ENCODE peak calls at places on chromosomes 4 and X, in four cellular contexts. P is ovary; L is upper lobe of left lung; J is CD8-positive, alpha-beta T cell. U is an unnamed sample.
A peak's percentile ranks its signal among the peaks of the same experiment; 100 is the strongest.

GRCh38 chr4:152522754-152523153 is 13.1 kb downstream of the FBXW7 start:
- DNase-seq in P (no peak), J (no peak), L (no peak), U (no peak)

GRCh38 chrX:119690921-119691716 is 1.8 kb downstream of the SEPTIN6 start:
- DNase-seq in L (no peak), P (no peak), J (peak; percentile 67), U (no peak)

GRCh38 chrX:129998006-129998405 is 15.6 kb downstream of the BCORL1 start:
- DNase-seq in P (no peak), L (no peak), J (no peak), U (no peak)

GRCh38 chr4:81600511-81601269 is 129.0 kb upstream of the RASGEF1B start:
- DNase-seq in L (peak; percentile 32), P (peak; percentile 15), J (no peak), U (no peak)

GRCh38 chr4:88158038-88158359 is 440 bp downstream of the ABCG2 start:
- DNase-seq in J (no peak), P (no peak), L (no peak), U (no peak)

GRCh38 chr4:119725688-119726330 is 97.2 kb upstream of the PDE5A start:
- DNase-seq in L (no peak), P (no peak), J (no peak), U (no peak)

GRCh38 chr4:7172508-7172907 is 19.8 kb upstream of the SORCS2 start:
- DNase-seq in L (no peak), P (no peak), J (no peak), U (peak; percentile 57)

GRCh38 chr4:156374069-156374468 is 420.4 kb upstream of the CTSO start:
- DNase-seq in L (no peak), P (no peak), J (no peak), U (no peak)

GRCh38 chr4:3062466-3062865 is 11.9 kb downstream of the HTT-AS start:
- DNase-seq in L (no peak), J (no peak), P (no peak), U (no peak)

GRCh38 chr4:127641524-127641923 is 8.8 kb downstream of the INTU start:
- DNase-seq in P (no peak), J (no peak), L (no peak), U (no peak)

GRCh38 chrX:47311857-47312774 is 58.3 kb upstream of the ZNF157 start:
- DNase-seq in J (peak; percentile 41), L (peak; percentile 59), P (peak; percentile 25), U (no peak)

GRCh38 chrX:8049827-8050226 is 121.2 kb downstream of the VCX2 start:
- DNase-seq in J (no peak), L (no peak), P (no peak), U (no peak)

GRCh38 chrX:57367649-57368048 is 81.1 kb downstream of the FAAH2 start:
- DNase-seq in J (no peak), P (no peak), L (no peak), U (no peak)

GRCh38 chrX:152926279-152926678 is 28.4 kb downstream of the ZNF185 start:
- DNase-seq in P (peak; percentile 16), J (peak; percentile 37), L (no peak), U (no peak)

DNA sequence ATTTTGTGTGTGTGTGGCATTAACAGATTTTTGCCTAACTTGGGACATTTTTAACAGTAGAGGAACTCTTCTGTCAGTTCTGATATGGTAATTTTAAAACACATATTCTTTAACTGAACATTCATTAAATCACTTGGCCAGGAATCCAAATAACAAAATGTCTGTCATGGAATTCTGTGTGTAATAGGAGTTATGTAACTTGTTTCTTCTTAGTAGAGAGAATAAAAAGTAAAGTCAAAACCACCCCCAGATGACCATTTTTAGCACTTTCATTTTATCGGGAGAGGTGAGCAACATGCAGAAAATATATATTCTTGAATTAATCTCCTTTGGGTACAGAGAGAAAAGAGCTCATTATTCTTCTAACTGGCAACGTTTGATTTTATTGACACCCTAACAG is 1740.3 kb downstream of the STIM2 start:
- DNase-seq in J (no peak), L (no peak), P (no peak), U (no peak)
- TF ChIP-seq CTCF in J (no peak), L (no peak), P (no peak), U (no peak)

DNA sequence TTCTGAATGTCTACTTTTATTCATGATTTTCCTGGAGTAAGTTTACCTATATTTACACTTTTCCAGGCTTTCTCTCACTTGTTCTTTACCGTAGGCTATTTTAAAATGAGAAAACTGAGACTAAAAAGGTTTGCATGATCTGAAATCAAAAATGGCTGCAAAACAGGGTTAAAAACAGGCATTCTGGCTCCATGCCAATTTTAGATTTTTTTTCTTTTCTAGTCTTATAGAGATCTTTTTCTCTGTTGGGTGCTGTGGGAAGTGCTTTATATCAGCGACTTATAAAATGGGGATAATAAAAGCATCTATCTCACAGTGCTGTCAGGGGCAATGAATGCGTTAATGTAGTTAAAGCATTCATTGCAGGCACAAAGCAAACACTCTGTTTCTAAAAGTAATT is 294.8 kb downstream of the PACRGL start:
- DNase-seq in J (no peak), L (no peak), P (no peak), U (no peak)
- H3K27ac ChIP-seq in J (no peak overlapping the region), L (no peak overlapping the region), P (no peak overlapping the region), U (no peak overlapping the region)

GRCh38 chr4:924107-925096 is 7.7 kb downstream of the GAK start:
- DNase-seq in P (no peak), L (peak; percentile 22), J (peak; percentile 27), U (peak; percentile 57)

GRCh38 chr4:925171-925570 is 6.9 kb downstream of the GAK start:
- DNase-seq in J (no peak), P (no peak), L (peak; percentile 12), U (peak; percentile 26)

GRCh38 chr4:929096-929765 is 2.9 kb downstream of the GAK start:
- DNase-seq in J (no peak), L (no peak), P (no peak), U (no peak)

GRCh38 chr4:925771-926500 is 6.2 kb downstream of the GAK start:
- DNase-seq in J (no peak), L (peak; percentile 11), P (no peak), U (peak; percentile 41)

GRCh38 chr4:926538-926937 is 5.6 kb downstream of the GAK start:
- DNase-seq in L (peak; percentile 20), J (no peak), P (no peak), U (no peak)
- TF ChIP-seq CTCF in L (peak; percentile 28), J (no peak), P (no peak), U (no peak)

GRCh38 chr4:38106886-38107514 is 146.8 kb downstream of the PTTG2 start:
- DNase-seq in J (no peak), P (peak; percentile 37), L (no peak), U (no peak)

GRCh38 chr4:38111717-38112116 is 151.5 kb downstream of the PTTG2 start:
- DNase-seq in P (no peak), L (no peak), J (no peak), U (no peak)

GRCh38 chr4:38111024-38111423 is 150.8 kb downstream of the PTTG2 start:
- DNase-seq in L (no peak), J (no peak), P (no peak), U (no peak)

GRCh38 chr4:38109370-38109769 is 149.2 kb downstream of the PTTG2 start:
- DNase-seq in P (no peak), L (no peak), J (no peak), U (no peak)

DNA sequence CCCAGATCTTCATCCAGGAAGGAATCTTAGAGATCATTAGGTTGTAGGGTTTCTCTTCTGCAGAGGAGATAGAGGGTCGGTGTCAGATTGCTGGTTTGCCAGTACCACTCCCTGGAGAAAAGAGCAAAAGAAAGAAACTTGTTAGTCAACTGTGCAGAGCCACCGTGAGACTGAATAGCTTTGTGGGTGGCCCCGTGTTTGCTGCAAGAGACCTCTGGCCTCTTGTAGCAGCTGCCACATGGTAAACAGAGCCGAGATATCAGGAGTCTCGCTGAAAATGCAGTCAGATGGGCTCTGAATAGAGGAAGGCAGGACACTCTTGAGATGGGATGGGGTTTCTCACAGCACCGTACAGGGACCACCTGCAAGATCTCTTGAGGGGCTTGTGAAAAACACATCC is 149.7 kb downstream of the PTTG2 start:
- DNase-seq in J (no peak), P (no peak), L (no peak), U (no peak)
- H3K27ac ChIP-seq in J (no peak overlapping the region), P (no peak overlapping the region), L (no peak overlapping the region), U (no peak overlapping the region)

DNA sequence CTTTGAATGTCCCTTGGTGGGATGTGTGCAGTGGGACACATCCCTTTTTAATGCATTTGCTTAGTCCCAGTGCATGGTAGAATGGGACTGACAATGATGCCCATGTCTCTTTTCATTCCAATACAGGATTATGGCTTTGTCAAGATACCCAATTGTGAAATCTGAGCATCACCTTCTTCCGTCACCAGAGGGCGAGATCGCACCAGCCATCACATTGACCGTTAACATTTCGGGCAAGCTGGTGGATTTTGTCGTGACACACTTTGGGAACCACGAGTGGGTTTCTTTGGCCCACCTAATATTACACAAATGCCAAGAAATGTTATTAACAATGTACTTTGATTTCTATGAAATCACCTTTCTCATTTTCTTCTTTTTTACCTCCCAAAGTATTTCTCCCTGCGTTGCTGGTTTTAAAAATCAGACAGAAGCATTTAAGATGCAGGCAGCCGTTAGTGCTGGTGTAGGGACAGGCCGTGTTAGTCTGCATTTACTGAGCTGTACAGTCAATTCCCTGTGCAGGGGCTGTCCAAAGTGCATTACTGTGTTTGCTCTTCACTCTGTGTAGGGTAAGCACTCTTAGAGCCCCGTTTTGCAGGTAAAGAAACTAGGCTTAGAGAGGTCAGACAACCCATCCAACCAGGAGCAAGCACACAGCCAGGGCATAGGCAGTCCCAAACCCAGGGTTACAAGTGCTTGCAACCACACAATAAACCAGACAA is 46.5 kb downstream of the CWH43 start:
- DNase-seq in L (no peak), J (no peak), P (no peak), U (no peak)
- TF ChIP-seq CTCF in L (no peak), J (no peak), P (no peak), U (no peak)

GRCh38 chr4:21652508-21653108 is 296.0 kb downstream of the KCNIP4 start:
- DNase-seq in J (no peak), L (no peak), P (no peak), U (no peak)
- H3K27ac ChIP-seq in J (no peak overlapping the region), L (no peak overlapping the region), P (no peak overlapping the region), U (no peak overlapping the region)

DNA sequence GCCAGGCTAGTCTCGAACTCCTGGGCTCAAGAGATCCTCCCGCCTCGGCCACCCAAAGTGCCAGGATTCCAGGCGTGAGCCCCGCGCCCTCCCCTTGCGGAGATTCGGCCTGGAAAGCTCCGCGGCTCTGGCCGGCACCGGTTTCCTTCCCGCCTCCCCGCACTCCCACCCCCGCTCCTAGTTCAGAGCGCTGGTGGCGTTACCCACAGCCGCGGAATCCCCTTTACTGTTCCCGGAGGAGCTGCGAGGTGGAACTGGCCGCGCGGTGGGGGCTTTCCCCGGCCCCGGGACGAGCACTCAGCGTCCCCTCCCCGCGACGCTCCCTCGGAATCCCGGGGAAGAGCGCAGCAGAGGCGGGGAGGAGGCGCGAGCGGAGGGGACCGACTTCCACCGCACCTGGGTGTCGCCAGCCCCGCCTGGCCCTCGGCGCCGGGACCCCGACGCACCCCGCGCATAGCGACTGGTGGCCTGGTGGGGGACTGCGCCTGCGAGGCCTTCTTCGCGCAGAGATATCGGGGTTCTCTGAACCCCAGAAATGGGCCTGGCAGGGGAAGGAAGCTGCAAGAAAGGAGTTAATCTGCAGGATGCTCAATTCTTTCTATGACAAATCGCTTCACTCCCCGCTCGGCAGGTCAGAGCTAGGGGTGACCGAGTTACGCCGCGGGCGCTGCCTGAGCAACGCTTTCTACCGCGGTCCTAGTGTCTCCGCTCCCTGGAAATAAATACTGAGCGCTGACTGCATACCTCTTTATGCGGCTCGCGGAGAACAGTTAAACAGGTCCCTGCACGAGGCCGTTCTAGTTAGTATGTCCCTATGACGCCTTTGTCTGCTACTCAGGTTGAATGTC is 14.6 kb upstream of the SLC25A4 start:
- DNase-seq in L (peak; percentile 49), J (peak; percentile 39), P (peak; percentile 59), U (no peak)
- TF ChIP-seq CTCF in L (peak; percentile 61), J (peak; percentile 29), P (no peak), U (no peak)

U was measured in coronary artery.